ENCODE peak calls at places on chromosomes 13 and 19, in eight cellular contexts. R is heart right ventricle, U is PC-3, T is right atrium auricular region, I is AG04450, N is uterus, X is tibial artery, J is WERI-Rb-1. E is an unnamed sample.

GRCh38 chr13:110028311-110028710 is 241.9 kb upstream of the IRS2 start:
- DNase-seq in J (no peak), R (no peak), T (no peak), N (no peak), I (no peak), X (no peak), U (no peak), E (no peak)

GRCh38 chr13:100794575-100794974 is 120.0 kb upstream of the TMTC4 start:
- DNase-seq in J (no peak), T (no peak), I (no peak), U (no peak), X (no peak), N (no peak), R (no peak), E (no peak)

GRCh38 chr13:30169442-30169841 is 137.9 kb downstream of the KATNAL1 start:
- DNase-seq in U (no peak), R (no peak), I (no peak), X (no peak), J (no peak), N (no peak), T (no peak), E (no peak)

GRCh38 chr19:3780786-3781304 is 5.3 kb downstream of the MATK start:
- DNase-seq in T (no peak), N (no peak), R (no peak), I (no peak), U (peak), X (no peak), J (no peak), E (no peak)

GRCh38 chr19:45071969-45072790 is 4.1 kb downstream of the ZNF296 start:
- DNase-seq in R (no peak), X (no peak), N (no peak), T (no peak), I (no peak), U (no peak), J (no peak), E (no peak)

GRCh38 chr13:29746167-29746677 is 104.2 kb downstream of the UBL3 start:
- DNase-seq in N (no peak), T (no peak), X (no peak), J (no peak), R (no peak), U (no peak), I (no peak), E (no peak)

GRCh38 chr13:95530178-95530577 is 22.3 kb upstream of the CLDN10 start:
- DNase-seq in I (no peak), R (no peak), J (no peak), U (peak), X (peak), T (no peak), N (no peak), E (no peak)

GRCh38 chr13:30362869-30363268 is 55.5 kb upstream of the KATNAL1 start:
- DNase-seq in I (no peak), N (peak), R (no peak), T (no peak), J (peak), X (no peak), U (no peak), E (no peak)

GRCh38 chr19:19661141-19661674 is 2.3 kb downstream of the ATP13A1 start:
- DNase-seq in T (no peak), U (no peak), I (no peak), R (no peak), X (no peak), N (no peak), J (no peak), E (no peak)

GRCh38 chr19:6718741-6719539 is 1.5 kb downstream of the C3 start:
- DNase-seq in R (no peak), U (peak), X (no peak), T (no peak), J (peak), N (no peak), I (no peak), E (no peak)

GRCh38 chr19:38685666-38686529 is 38.4 kb downstream of the ACTN4 start:
- DNase-seq in J (peak), X (no peak), I (no peak), R (no peak), N (no peak), T (no peak), U (peak), E (no peak)

GRCh38 chr19:2524840-2525723 is 49.2 kb downstream of the GADD45B start:
- DNase-seq in T (no peak), N (no peak), U (peak), J (no peak), I (no peak), R (no peak), X (no peak), E (no peak)

GRCh38 chr19:52453324-52454094 is at the start of gene ZNF578:
- DNase-seq in I (peak), T (peak), N (peak), U (no peak), X (peak), R (peak), J (peak), E (peak)

DNA sequence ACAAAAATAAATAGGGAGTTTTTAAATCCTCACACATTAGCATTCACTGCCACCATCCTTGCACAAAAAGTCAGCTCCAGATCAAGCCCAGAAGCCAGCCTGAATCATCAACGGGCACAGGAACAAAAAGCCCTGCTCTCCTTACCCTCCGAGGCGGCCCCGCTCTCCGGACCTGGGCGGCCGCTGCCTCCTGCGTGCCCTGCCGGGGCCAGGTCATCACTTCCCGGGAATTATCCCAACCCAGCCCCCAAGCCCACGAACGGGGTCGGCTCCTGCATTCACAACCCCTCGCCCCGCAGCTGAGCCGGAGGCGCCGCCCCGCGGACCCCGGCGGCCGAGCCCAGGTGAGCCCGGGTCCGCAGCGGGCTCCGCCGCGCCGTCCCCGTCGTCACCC is 754 bp downstream of the DNAJB1 start:
- DNase-seq in N (no peak), R (no peak), I (no peak), X (no peak), T (no peak), U (no peak), J (no peak), E (no peak)
- H3K27ac ChIP-seq in N (peak), R (peak), I (no peak), X (peak), T (peak), U (peak), J (peak), E (peak)

GRCh38 chr13:26721251-26721939 is 39.2 kb downstream of the GPR12 start:
- DNase-seq in U (no peak), I (no peak), J (peak), T (peak), X (no peak), R (no peak), N (no peak), E (peak)
- H3K4me3 ChIP-seq in U (no peak), I (no peak), J (no peak), T (no peak), X (no peak), R (no peak), N (no peak), E (no peak)

GRCh38 chr13:99359493-99359892 is 52.3 kb upstream of the GPR183 start:
- DNase-seq in I (no peak), J (no peak), N (no peak), U (no peak), T (no peak), R (no peak), X (no peak), E (no peak)
- TF ChIP-seq CTCF in I (no peak), J (no peak), N (no peak), U (no peak), T (no peak), R (no peak), X (no peak), E (no peak)

GRCh38 chr19:16115309-16116039 is 3.8 kb downstream of the RAB8A start:
- DNase-seq in R (no peak), J (no peak), T (no peak), I (no peak), U (no peak), N (no peak), X (no peak), E (no peak)

GRCh38 chr19:16113727-16114126 is 2.0 kb downstream of the RAB8A start:
- DNase-seq in J (no peak), U (no peak), I (no peak), N (no peak), T (no peak), X (no peak), R (no peak), E (no peak)

GRCh38 chr19:16117594-16118033 is 5.9 kb downstream of the RAB8A start:
- DNase-seq in N (no peak), U (no peak), R (no peak), X (no peak), I (no peak), J (no peak), T (no peak), E (no peak)

GRCh38 chr19:16118489-16119033 is 6.9 kb downstream of the RAB8A start:
- DNase-seq in U (no peak), J (no peak), N (no peak), R (peak), X (no peak), I (no peak), T (no peak), E (no peak)

DNA sequence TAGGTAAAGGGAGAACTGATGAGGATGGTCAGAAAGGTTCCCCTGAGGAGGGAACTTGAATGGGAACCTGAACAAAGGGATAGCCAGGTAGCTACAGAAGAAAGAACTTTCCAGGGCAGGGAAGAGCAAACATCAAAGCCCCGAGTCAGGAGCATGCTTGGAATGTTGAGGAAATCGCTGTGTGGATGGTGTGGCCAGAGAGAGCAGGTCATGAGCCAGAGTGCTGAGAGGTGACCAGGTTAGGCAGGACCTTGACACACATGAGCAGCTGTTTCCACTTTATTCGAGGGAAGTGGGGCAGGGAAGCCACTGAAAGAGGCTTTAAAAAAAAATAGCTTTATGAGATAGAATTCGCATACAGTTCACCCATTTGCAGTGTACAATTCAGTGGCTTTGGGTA is 4.4 kb downstream of the RAB8A start:
- DNase-seq in J (no peak), X (no peak), I (no peak), R (no peak), T (no peak), N (no peak), U (no peak), E (no peak)
- H3K27ac ChIP-seq in J (no peak), X (no peak), I (no peak), R (no peak), T (no peak), N (no peak), U (no peak), E (no peak)

GRCh38 chr19:9362905-9363304 is at the start of gene ZNF177:
- DNase-seq in R (no peak), U (no peak), I (no peak), X (no peak), J (peak), N (no peak), T (no peak), E (no peak)
- H3K4me3 ChIP-seq in R (no peak), U (no peak), I (peak), X (no peak), J (peak), N (no peak), T (no peak), E (peak)

E was measured in coronary artery.